ENCODE peak calls at places on chromosomes 5 and 9, in nine cellular contexts. N is A172; Y is bronchial epithelial cell; D is glutamatergic neuron; K is NCI-H1436; M is iris pigment epithelial cell; F is lung; R is non-pigmented ciliary epithelial cell; H is stimulated activated CD8-positive, alpha-beta memory T cell treated with anti-CD3 and anti-CD28 coated beads, Interleukin-12 subunit alpha, Interleukin-12 subunit beta, amount 100 ng/mL, for 4 hours. S is an unnamed sample.

GRCh38 chr9:121279841-121280388 is 12.0 kb downstream of the GSN start:
- DNase-seq in N (no peak), Y (no peak), D (no peak), K (no peak), M (no peak), F (no peak), R (no peak), H (no peak), S (no peak)

GRCh38 chr9:136340356-136341041 is 13.2 kb downstream of the GPSM1 start:
- DNase-seq in N (no peak), Y (no peak), D (no peak), K (no peak), M (no peak), F (no peak), R (no peak), H (no peak), S (no peak)

GRCh38 chr9:134879664-134880483 is 736 bp upstream of the FCN2 start:
- DNase-seq in N (no peak), Y (no peak), D (no peak), K (no peak), M (no peak), F (no peak), R (no peak), H (no peak), S (no peak)

GRCh38 chr5:95281211-95281610 is 3.7 kb downstream of the MCTP1 start:
- DNase-seq in N (peak; percentile 73), Y (peak; percentile 19), D (no peak), K (no peak), M (peak; percentile 30), F (no peak), R (peak; percentile 15), H (no peak), S (no peak)

GRCh38 chr5:110852053-110852452 is 113.2 kb downstream of the SLC25A46 start:
- DNase-seq in N (no peak), Y (peak; percentile 14), D (no peak), K (no peak), M (peak; percentile 11), F (no peak), R (no peak), H (no peak), S (no peak)

GRCh38 chr5:157563373-157564148 is 12.0 kb downstream of the ADAM19 start:
- DNase-seq in N (peak; percentile 86), Y (no peak), D (no peak), K (no peak), M (peak; percentile 90), F (no peak), R (no peak), H (no peak), S (no peak)

GRCh38 chr9:9117866-9118265 is 1318.3 kb upstream of the DMAC1 start:
- DNase-seq in N (no peak), Y (no peak), D (no peak), K (no peak), M (no peak), F (no peak), R (no peak), H (no peak), S (no peak)

GRCh38 chr5:130871346-130872086 is 293.5 kb downstream of the HINT1 start:
- DNase-seq in N (peak; percentile 11), Y (peak; percentile 32), D (peak; percentile 18), K (no peak), M (peak; percentile 30), F (no peak), R (no peak), H (no peak), S (no peak)

GRCh38 chr5:33309076-33309475 is 131.7 kb upstream of the TARS1 start:
- DNase-seq in N (no peak), Y (no peak), D (no peak), K (no peak), M (peak; percentile 48), F (no peak), R (no peak), H (no peak), S (no peak)

GRCh38 chr9:136268318-136268717 is 22.7 kb upstream of the QSOX2 start:
- DNase-seq in N (no peak), Y (no peak), D (peak; percentile 65), K (no peak), M (peak; percentile 10), F (no peak), R (no peak), H (no peak), S (no peak)

GRCh38 chr9:98908897-98909634 is 34.6 kb upstream of the COL15A1 start:
- DNase-seq in N (peak; percentile 31), Y (no peak), D (no peak), K (no peak), M (peak; percentile 59), F (no peak), R (no peak), H (no peak), S (no peak)

GRCh38 chr5:68251386-68251785 is 35.8 kb downstream of the PIK3R1 start:
- DNase-seq in N (no peak), Y (peak; percentile 52), D (no peak), K (no peak), M (peak; percentile 52), F (no peak), R (no peak), H (peak; percentile 49), S (no peak)

GRCh38 chr5:96067902-96068614 is 106.4 kb upstream of the ELL2 start:
- DNase-seq in N (peak; percentile 99), Y (peak; percentile 97), D (no peak), K (no peak), M (peak; percentile 96), F (no peak), R (peak; percentile 92), H (no peak), S (peak; percentile 16)